ENCODE peak calls at places on chromosome 11, in five cellular contexts. C is sigmoid colon, P is kidney epithelial cell, N is AG09309, M is spleen. Z is an unnamed sample.

GRCh38 chr11:70543611-70544010 is 145.3 kb downstream of the CTTN start:
- DNase-seq in C (no peak), P (no peak), N (no peak), M (peak), Z (peak)

GRCh38 chr11:19766206-19766605 is 53.6 kb downstream of the NAV2 start:
- DNase-seq in C (no peak), P (no peak), N (no peak), M (no peak), Z (no peak)

GRCh38 chr11:29296680-29297079 is 720.1 kb downstream of the KCNA4 start:
- DNase-seq in C (no peak), P (no peak), N (no peak), M (no peak), Z (no peak)

GRCh38 chr11:128848815-128849455 is 18.2 kb downstream of the KCNJ1 start:
- DNase-seq in C (no peak), P (no peak), N (no peak), M (peak), Z (no peak)

GRCh38 chr11:109604506-109604905 is 182.5 kb downstream of the C11orf87 start:
- DNase-seq in C (no peak), P (no peak), N (no peak), M (no peak), Z (no peak)

GRCh38 chr11:118790357-118791014 is 478 bp downstream of the DDX6 start:
- DNase-seq in C (peak), P (no peak), N (peak), M (peak), Z (peak)

GRCh38 chr11:6725386-6725896 is 42.3 kb upstream of the MRPL17 start:
- DNase-seq in C (no peak), P (no peak), N (no peak), M (no peak), Z (no peak)

GRCh38 chr11:29616611-29617010 is 400.2 kb downstream of the KCNA4 start:
- DNase-seq in C (no peak), P (no peak), N (no peak), M (no peak), Z (no peak)

GRCh38 chr11:129728571-129728970 is 87.1 kb upstream of the TMEM45B start:
- DNase-seq in C (no peak), P (no peak), N (no peak), M (no peak), Z (no peak)

GRCh38 chr11:69636512-69636866 is 4.5 kb upstream of the CCND1 start:
- DNase-seq in C (peak), P (no peak), N (peak), M (no peak), Z (peak)

GRCh38 chr11:114942207-114942606 is 263.9 kb downstream of the NXPE2 start:
- DNase-seq in C (no peak), P (no peak), N (no peak), M (no peak), Z (no peak)

GRCh38 chr11:102138223-102138622 is 28.0 kb downstream of the YAP1 start:
- DNase-seq in C (no peak), P (no peak), N (no peak), M (no peak), Z (no peak)
- TF ChIP-seq CTCF in C (no peak), P (no peak), N (no peak), M (no peak), Z (no peak)

GRCh38 chr11:944711-945470 is 19.2 kb downstream of the AP2A2 start:
- DNase-seq in C (no peak), P (no peak), N (no peak), M (no peak), Z (no peak)
- TF ChIP-seq CTCF in C (no peak), P (peak), N (no peak), M (no peak), Z (peak)

GRCh38 chr11:33982661-33983060 is 68.9 kb upstream of the CAPRIN1 start:
- DNase-seq in C (no peak), P (peak), N (no peak), M (no peak), Z (no peak)

GRCh38 chr11:33980896-33981295 is 70.6 kb upstream of the CAPRIN1 start:
- DNase-seq in C (no peak), P (no peak), N (no peak), M (no peak), Z (no peak)

GRCh38 chr11:33987975-33988580 is 63.5 kb upstream of the CAPRIN1 start:
- DNase-seq in C (peak), P (peak), N (peak), M (peak), Z (no peak)

GRCh38 chr11:33987545-33987944 is 64.0 kb upstream of the CAPRIN1 start:
- DNase-seq in C (no peak), P (no peak), N (no peak), M (no peak), Z (no peak)

GRCh38 chr11:33984682-33985389 is 66.7 kb upstream of the CAPRIN1 start:
- DNase-seq in C (no peak), P (no peak), N (no peak), M (no peak), Z (no peak)
- TF ChIP-seq CTCF in C (no peak), P (no peak), N (no peak), M (no peak), Z (peak)

DNA sequence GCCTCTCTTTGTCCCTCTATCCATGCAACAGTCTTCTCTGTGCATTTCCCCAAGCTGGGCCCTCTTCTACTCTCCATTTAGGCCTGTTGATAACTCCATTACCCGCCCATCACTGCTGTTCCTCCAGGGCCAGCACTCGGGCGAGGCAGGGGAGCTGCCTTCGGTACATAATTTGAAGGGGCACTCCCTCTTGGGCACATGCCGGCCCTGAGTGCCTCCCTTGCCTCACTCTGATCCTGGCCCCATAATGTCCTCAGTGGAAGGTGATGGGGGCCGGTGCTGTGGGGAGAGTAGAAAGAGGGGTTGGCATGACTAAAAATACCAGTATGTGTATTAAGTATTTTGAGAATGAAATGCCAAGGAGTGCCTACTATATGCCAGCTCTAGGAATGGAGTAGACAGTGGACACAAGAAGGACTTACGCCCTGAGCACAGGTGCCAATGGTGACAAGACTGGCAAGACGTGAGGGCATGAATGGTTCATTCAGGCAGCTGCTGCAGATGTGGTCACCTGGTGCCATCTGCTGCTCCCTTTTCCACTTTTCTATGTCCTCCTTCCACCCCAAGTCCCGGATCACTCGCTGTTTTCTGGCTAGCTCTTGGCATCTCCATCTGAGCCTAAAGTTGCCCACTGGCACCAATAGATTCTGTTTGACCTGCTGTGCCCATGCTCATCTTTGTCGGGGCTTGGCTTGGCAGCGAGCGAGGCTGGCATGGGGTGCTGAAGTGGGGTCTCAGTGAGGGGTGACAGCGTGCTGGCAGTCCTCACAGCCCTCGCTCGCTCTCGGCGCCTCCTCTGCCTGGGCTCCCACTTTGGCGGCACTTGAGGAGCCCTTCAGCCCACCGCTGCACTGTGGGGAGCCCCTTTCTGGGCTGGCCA is 22.6 kb downstream of the TMEM218 start:
- DNase-seq in C (no peak), P (no peak), N (no peak), M (peak), Z (peak)
- TF ChIP-seq CTCF in C (no peak), P (no peak), N (no peak), M (no peak), Z (no peak)

Z was measured in chondrocyte.